ENCODE peak calls at places on chromosomes 16 and 17, in four cellular contexts. One of them, this sample, is unnamed.

GRCh38 chr17:17837966-17838962 is 1.5 kb upstream of the SREBF1 start:
- DNase-seq in B cell: no peak
- DNase-seq in lower lobe of right lung: peak
- DNase-seq in GM13976: no peak
- DNase-seq in this sample: no peak

GRCh38 chr16:84247844-84248243 is 8.0 kb upstream of the KCNG4 start:
- DNase-seq in B cell: no peak
- DNase-seq in lower lobe of right lung: no peak
- DNase-seq in GM13976: no peak
- DNase-seq in this sample: no peak

GRCh38 chr17:62919388-62919787 is 46.6 kb upstream of the TANC2 start:
- DNase-seq in GM13976: no peak
- DNase-seq in B cell: no peak
- DNase-seq in lower lobe of right lung: no peak
- DNase-seq in this sample: no peak

GRCh38 chr16:36336-36984 is 16.9 kb downstream of the POLR3K start:
- DNase-seq in B cell: no peak
- DNase-seq in GM13976: no peak
- DNase-seq in lower lobe of right lung: no peak
- DNase-seq in this sample: no peak

GRCh38 chr17:78573955-78574354 is 3.2 kb downstream of the DNAH17 start:
- DNase-seq in GM13976: no peak
- DNase-seq in lower lobe of right lung: no peak
- DNase-seq in B cell: no peak
- DNase-seq in this sample: no peak

GRCh38 chr16:73154063-73154870 is 106.3 kb upstream of the ZFHX3 start:
- DNase-seq in B cell: no peak
- DNase-seq in lower lobe of right lung: peak
- DNase-seq in GM13976: no peak
- DNase-seq in this sample: no peak

GRCh38 chr17:81582769-81583168 is 30.6 kb upstream of the FAAP100 start:
- DNase-seq in lower lobe of right lung: no peak
- DNase-seq in GM13976: no peak
- DNase-seq in B cell: no peak
- DNase-seq in this sample: no peak

GRCh38 chr16:84667600-84668309 is 19.4 kb downstream of the KLHL36 start:
- DNase-seq in GM13976: no peak
- DNase-seq in lower lobe of right lung: no peak
- DNase-seq in B cell: no peak
- DNase-seq in this sample: no peak

GRCh38 chr17:59702304-59702703 is 4.9 kb downstream of the PTRH2 start:
- DNase-seq in GM13976: no peak
- DNase-seq in lower lobe of right lung: no peak
- DNase-seq in B cell: no peak
- DNase-seq in this sample: no peak

GRCh38 chr16:77736879-77737278 is 14.6 kb downstream of the NUDT7 start:
- DNase-seq in GM13976: no peak
- DNase-seq in B cell: no peak
- DNase-seq in lower lobe of right lung: no peak
- DNase-seq in this sample: no peak

This sample was measured in activated CD8-positive, alpha-beta T cell treated with anti-CD3 and anti-CD28 coated beads for 36 hours.